ENCODE peak calls at places on chromosomes 6 and 20, in nine cellular contexts. T is hepatocyte, F is GM23248, Z is GM03348, Q is kidney glomerular epithelial cell, K is NCI-H446, A is astrocyte, M is memory B cell, O is T-cell. V is an unnamed sample.

GRCh38 chr6:145891126-145891525 is 73.0 kb downstream of the SHPRH start:
- DNase-seq in M (no peak), T (no peak), K (no peak), Q (peak; percentile 11), O (no peak), A (peak; percentile 90), Z (peak; percentile 34), F (peak; percentile 84), V (no peak)

GRCh38 chr6:133326584-133326983 is 85.4 kb downstream of the EYA4 start:
- DNase-seq in Q (no peak), K (no peak), Z (no peak), A (no peak), M (no peak), F (no peak), O (no peak), T (no peak), V (no peak)

GRCh38 chr6:129671442-129672344 is 38.3 kb downstream of the ARHGAP18 start:
- DNase-seq in F (no peak), T (no peak), K (no peak), Q (no peak), A (no peak), Z (no peak), O (peak; percentile 12), M (peak; percentile 65), V (peak; percentile 65)

GRCh38 chr20:36243726-36244125 is 7.4 kb downstream of the AAR2 start:
- DNase-seq in Z (no peak), O (no peak), K (no peak), Q (no peak), F (no peak), T (no peak), A (no peak), M (no peak), V (no peak)

GRCh38 chr6:10403385-10404106 is 11.3 kb downstream of the TFAP2A start:
- DNase-seq in O (no peak), M (no peak), Z (peak; percentile 50), Q (peak; percentile 88), T (peak; percentile 68), A (peak; percentile 79), K (no peak), F (peak; percentile 89), V (no peak)

GRCh38 chr6:130778946-130779657 is 48.1 kb upstream of the SMLR1 start:
- DNase-seq in Z (peak; percentile 68), A (peak; percentile 78), M (no peak), F (peak; percentile 86), K (no peak), T (no peak), Q (no peak), O (no peak), V (no peak)

GRCh38 chr6:122733259-122733658 is 46.3 kb upstream of the FABP7 start:
- DNase-seq in A (no peak), M (no peak), Z (no peak), K (no peak), O (no peak), T (no peak), F (no peak), Q (no peak), V (no peak)

GRCh38 chr6:108361312-108361932 is 66.6 kb downstream of the AFG1L start:
- DNase-seq in A (no peak), F (peak; percentile 26), T (no peak), Q (no peak), Z (peak; percentile 19), K (no peak), O (no peak), M (no peak), V (no peak)

GRCh38 chr6:44151348-44152108 is 7.1 kb upstream of the CAPN11 start:
- DNase-seq in T (peak; percentile 87), K (no peak), A (peak; percentile 32), F (peak; percentile 88), Q (peak; percentile 16), Z (peak; percentile 93), O (peak; percentile 57), M (peak; percentile 88), V (peak; percentile 70)

GRCh38 chr20:47603260-47603659 is 101.6 kb downstream of the NCOA3 start:
- DNase-seq in K (no peak), Q (no peak), A (no peak), T (no peak), O (no peak), M (no peak), F (no peak), Z (no peak), V (no peak)

GRCh38 chr6:130183271-130184222 is 39.2 kb downstream of the SAMD3 start:
- DNase-seq in T (no peak), O (peak; percentile 56), M (no peak), A (no peak), F (no peak), K (no peak), Z (no peak), Q (no peak), V (peak; percentile 47)

GRCh38 chr6:27312146-27312949 is at the start of gene POM121L2:
- DNase-seq in K (no peak), Z (peak; percentile 53), M (peak; percentile 62), A (peak; percentile 13), O (peak; percentile 18), T (peak; percentile 86), F (peak; percentile 62), Q (peak; percentile 79), V (peak; percentile 43)

GRCh38 chr6:34145161-34146020 is 496 bp downstream of the GRM4 start:
- DNase-seq in T (peak; percentile 65), Z (peak; percentile 82), M (no peak), K (no peak), O (peak; percentile 28), Q (no peak), F (peak; percentile 78), A (peak; percentile 53), V (peak; percentile 12)

GRCh38 chr6:167398214-167399050 is 73.5 kb downstream of the TTLL2 start:
- DNase-seq in K (no peak), O (no peak), M (no peak), F (no peak), Z (no peak), Q (no peak), A (no peak), T (peak; percentile 67), V (no peak)

GRCh38 chr20:5031206-5031557 is 29.9 kb upstream of the SLC23A2 start:
- DNase-seq in A (no peak), Q (no peak), K (no peak), O (no peak), Z (no peak), T (peak; percentile 17), M (no peak), F (no peak), V (no peak)

GRCh38 chr6:87154641-87155271 is 609 bp upstream of the ZNF292 start:
- DNase-seq in K (peak; percentile 67), Q (peak; percentile 84), T (peak; percentile 73), O (peak; percentile 37), Z (peak; percentile 80), M (peak; percentile 67), A (peak; percentile 86), F (peak; percentile 90), V (peak; percentile 76)

GRCh38 chr6:1708141-1708540 is 98.4 kb downstream of the FOXC1 start:
- DNase-seq in T (no peak), O (no peak), Z (no peak), K (no peak), Q (peak; percentile 58), F (no peak), A (no peak), M (no peak), V (no peak)

GRCh38 chr20:59322813-59323469 is 22.5 kb downstream of the EDN3 start:
- DNase-seq in O (no peak), F (peak; percentile 5), Q (no peak), Z (peak; percentile 47), K (no peak), A (no peak), M (no peak), T (no peak), V (no peak)

GRCh38 chr20:64160536-64161495 is 3.4 kb upstream of the MYT1 start:
- DNase-seq in F (no peak), T (no peak), Q (no peak), Z (no peak), M (no peak), K (no peak), O (no peak), A (no peak), V (no peak)

GRCh38 chr6:142474446-142475289 is 172.9 kb downstream of the ADGRG6 start:
- DNase-seq in A (peak; percentile 36), M (peak; percentile 5), T (peak; percentile 82), F (peak; percentile 65), O (no peak), Z (peak; percentile 69), Q (peak; percentile 81), K (no peak), V (peak; percentile 4)

GRCh38 chr20:23752481-23753193 is 1.9 kb upstream of the CST1 start:
- DNase-seq in A (no peak), O (no peak), Q (no peak), F (no peak), Z (no peak), M (no peak), T (no peak), K (no peak), V (no peak)

GRCh38 chr20:39210331-39211074 is 248.4 kb downstream of the DHX35 start:
- DNase-seq in A (no peak), M (no peak), Z (no peak), O (no peak), F (no peak), K (no peak), Q (no peak), T (no peak), V (no peak)

GRCh38 chr6:170031096-170031471 is 259.8 kb downstream of the DLL1 start:
- DNase-seq in O (no peak), A (no peak), F (peak; percentile 36), Q (no peak), M (no peak), T (peak; percentile 53), K (no peak), Z (no peak), V (no peak)

GRCh38 chr6:37516076-37516919 is 16.6 kb upstream of the CCDC167 start:
- DNase-seq in T (peak; percentile 22), A (no peak), M (peak; percentile 54), Z (no peak), O (peak; percentile 90), F (no peak), K (peak; percentile 88), Q (no peak), V (peak; percentile 97)

GRCh38 chr20:46851746-46852145 is 42.9 kb upstream of the EYA2 start:
- DNase-seq in F (no peak), Q (no peak), Z (no peak), M (no peak), O (no peak), A (no peak), T (no peak), K (no peak), V (no peak)

GRCh38 chr6:148396926-148397325 is 54.3 kb downstream of the SASH1 start:
- DNase-seq in A (no peak), F (no peak), O (no peak), M (no peak), T (no peak), Z (no peak), Q (no peak), K (no peak), V (no peak)

GRCh38 chr6:4608361-4609115 is 167.7 kb upstream of the CDYL start:
- DNase-seq in Q (no peak), M (no peak), T (no peak), F (no peak), K (no peak), O (no peak), Z (no peak), A (peak; percentile 41), V (no peak)

GRCh38 chr20:6209093-6209492 is 86.3 kb upstream of the FERMT1 start:
- DNase-seq in Q (no peak), F (no peak), T (no peak), O (no peak), Z (no peak), M (no peak), K (no peak), A (no peak), V (no peak)

GRCh38 chr6:149566372-149567193 is at the start of gene GINM1:
- DNase-seq in M (peak; percentile 23), T (peak; percentile 75), F (peak; percentile 72), K (no peak), Q (peak; percentile 25), Z (peak; percentile 60), A (peak; percentile 18), O (no peak), V (peak; percentile 46)

GRCh38 chr6:44655368-44656342 is 268.1 kb downstream of the CDC5L start:
- DNase-seq in Q (peak; percentile 19), Z (peak; percentile 85), K (no peak), M (peak; percentile 58), T (peak; percentile 86), A (no peak), F (peak; percentile 76), O (peak; percentile 47), V (peak; percentile 43)

GRCh38 chr6:2376429-2377355 is 131.3 kb upstream of the GMDS start:
- DNase-seq in A (peak; percentile 88), Z (no peak), F (peak; percentile 25), M (no peak), O (no peak), T (peak; percentile 32), K (no peak), Q (no peak), V (no peak)